ENCODE peak calls at places on chromosome 13, in six cellular contexts. One of them, this sample, is unnamed.

GRCh38 chr13:23956106-23956505 is 58.8 kb upstream of the C1QTNF9B start:
- DNase-seq in neuronal stem cell: no peak
- DNase-seq in H1: no peak
- DNase-seq in IMR-90: peak; percentile 55
- DNase-seq in mesendoderm: no peak
- DNase-seq in mesenchymal stem cell: no peak
- DNase-seq in this sample: no peak

GRCh38 chr13:104592127-104592526 is 1525.9 kb upstream of the SLC10A2 start:
- DNase-seq in neuronal stem cell: no peak
- DNase-seq in H1: no peak
- DNase-seq in IMR-90: peak; percentile 76
- DNase-seq in mesendoderm: no peak
- DNase-seq in mesenchymal stem cell: peak; percentile 67
- DNase-seq in this sample: no peak

GRCh38 chr13:43346427-43346826 is 323.0 kb downstream of the DNAJC15 start:
- DNase-seq in neuronal stem cell: no peak
- DNase-seq in H1: no peak
- DNase-seq in IMR-90: no peak
- DNase-seq in mesendoderm: peak; percentile 32
- DNase-seq in mesenchymal stem cell: peak; percentile 15
- DNase-seq in this sample: no peak

GRCh38 chr13:36344886-36345437 is 1.2 kb downstream of the SPART start:
- DNase-seq in neuronal stem cell: no peak
- DNase-seq in H1: no peak
- DNase-seq in IMR-90: no peak
- DNase-seq in mesendoderm: no peak
- DNase-seq in mesenchymal stem cell: no peak
- DNase-seq in this sample: no peak

GRCh38 chr13:99630269-99630898 is 129.1 kb downstream of the TM9SF2 start:
- DNase-seq in neuronal stem cell: no peak
- DNase-seq in H1: no peak
- DNase-seq in IMR-90: no peak
- DNase-seq in mesendoderm: no peak
- DNase-seq in mesenchymal stem cell: no peak
- DNase-seq in this sample: no peak

GRCh38 chr13:99307648-99308339 is 595 bp upstream of the GPR183 start:
- DNase-seq in neuronal stem cell: no peak
- DNase-seq in H1: no peak
- DNase-seq in IMR-90: peak; percentile 83
- DNase-seq in mesendoderm: peak; percentile 81
- DNase-seq in mesenchymal stem cell: peak; percentile 93
- DNase-seq in this sample: no peak

GRCh38 chr13:110540871-110541525 is 20.5 kb downstream of the RAB20 start:
- DNase-seq in neuronal stem cell: no peak
- DNase-seq in H1: no peak
- DNase-seq in IMR-90: no peak
- DNase-seq in mesendoderm: peak; percentile 92
- DNase-seq in mesenchymal stem cell: no peak
- DNase-seq in this sample: no peak

GRCh38 chr13:60990032-60990733 is 425.5 kb downstream of the PCDH20 start:
- DNase-seq in neuronal stem cell: no peak
- DNase-seq in H1: peak; percentile 23
- DNase-seq in IMR-90: no peak
- DNase-seq in mesendoderm: peak; percentile 52
- DNase-seq in mesenchymal stem cell: no peak
- DNase-seq in this sample: peak; percentile 35

GRCh38 chr13:75372517-75372916 is 109.5 kb downstream of the TBC1D4 start:
- DNase-seq in neuronal stem cell: peak; percentile 23
- DNase-seq in H1: no peak
- DNase-seq in IMR-90: peak; percentile 62
- DNase-seq in mesendoderm: peak; percentile 58
- DNase-seq in mesenchymal stem cell: peak; percentile 59
- DNase-seq in this sample: no peak

GRCh38 chr13:45527699-45528462 is 63.1 kb downstream of the COG3 start:
- DNase-seq in neuronal stem cell: no peak
- DNase-seq in H1: no peak
- DNase-seq in IMR-90: peak; percentile 74
- DNase-seq in mesendoderm: peak; percentile 92
- DNase-seq in mesenchymal stem cell: peak; percentile 64
- DNase-seq in this sample: no peak

GRCh38 chr13:108345016-108345415 is 75.5 kb downstream of the TNFSF13B start:
- DNase-seq in neuronal stem cell: no peak
- DNase-seq in H1: no peak
- DNase-seq in IMR-90: no peak
- DNase-seq in mesendoderm: peak; percentile 42
- DNase-seq in mesenchymal stem cell: no peak
- DNase-seq in this sample: peak; percentile 55

GRCh38 chr13:26280295-26280694 is 26.4 kb downstream of the CDK8 start:
- DNase-seq in neuronal stem cell: no peak
- DNase-seq in H1: no peak
- DNase-seq in IMR-90: peak; percentile 70
- DNase-seq in mesendoderm: no peak
- DNase-seq in mesenchymal stem cell: peak; percentile 12
- DNase-seq in this sample: no peak

GRCh38 chr13:72970956-72971355 is 87.8 kb upstream of the KLF5 start:
- DNase-seq in neuronal stem cell: no peak
- DNase-seq in H1: no peak
- DNase-seq in IMR-90: peak; percentile 57
- DNase-seq in mesendoderm: peak; percentile 14
- DNase-seq in mesenchymal stem cell: no peak
- DNase-seq in this sample: no peak

GRCh38 chr13:51608857-51609406 is 24.7 kb downstream of the WDFY2 start:
- DNase-seq in neuronal stem cell: no peak
- DNase-seq in H1: no peak
- DNase-seq in IMR-90: no peak
- DNase-seq in mesendoderm: no peak
- DNase-seq in mesenchymal stem cell: no peak
- DNase-seq in this sample: no peak

GRCh38 chr13:49400755-49401659 is 42.9 kb downstream of the CAB39L start:
- DNase-seq in neuronal stem cell: peak; percentile 14
- DNase-seq in H1: no peak
- DNase-seq in IMR-90: peak; percentile 87
- DNase-seq in mesendoderm: peak; percentile 59
- DNase-seq in mesenchymal stem cell: peak; percentile 93
- DNase-seq in this sample: no peak

GRCh38 chr13:39450176-39450575 is 152.8 kb downstream of the LHFPL6 start:
- DNase-seq in neuronal stem cell: no peak
- DNase-seq in H1: no peak
- DNase-seq in IMR-90: no peak
- DNase-seq in mesendoderm: no peak
- DNase-seq in mesenchymal stem cell: no peak
- DNase-seq in this sample: no peak

GRCh38 chr13:84497613-84498012 is 615.3 kb upstream of the SLITRK1 start:
- DNase-seq in neuronal stem cell: no peak
- DNase-seq in H1: no peak
- DNase-seq in IMR-90: no peak
- DNase-seq in mesendoderm: no peak
- DNase-seq in mesenchymal stem cell: no peak
- DNase-seq in this sample: no peak

GRCh38 chr13:27375686-27376326 is 48.6 kb upstream of the GTF3A start:
- DNase-seq in neuronal stem cell: peak; percentile 65
- DNase-seq in H1: no peak
- DNase-seq in IMR-90: peak; percentile 70
- DNase-seq in mesendoderm: peak; percentile 73
- DNase-seq in mesenchymal stem cell: peak; percentile 73
- DNase-seq in this sample: peak; percentile 80
- H2BK15ac ChIP-seq in neuronal stem cell: no peak overlapping the region
- H2BK15ac ChIP-seq in H1: no peak overlapping the region
- H2BK15ac ChIP-seq in IMR-90: no peak overlapping the region
- H2BK15ac ChIP-seq in mesendoderm: no peak overlapping the region
- H2BK15ac ChIP-seq in mesenchymal stem cell: no peak overlapping the region
- H2BK15ac ChIP-seq in this sample: no peak overlapping the region

DNA sequence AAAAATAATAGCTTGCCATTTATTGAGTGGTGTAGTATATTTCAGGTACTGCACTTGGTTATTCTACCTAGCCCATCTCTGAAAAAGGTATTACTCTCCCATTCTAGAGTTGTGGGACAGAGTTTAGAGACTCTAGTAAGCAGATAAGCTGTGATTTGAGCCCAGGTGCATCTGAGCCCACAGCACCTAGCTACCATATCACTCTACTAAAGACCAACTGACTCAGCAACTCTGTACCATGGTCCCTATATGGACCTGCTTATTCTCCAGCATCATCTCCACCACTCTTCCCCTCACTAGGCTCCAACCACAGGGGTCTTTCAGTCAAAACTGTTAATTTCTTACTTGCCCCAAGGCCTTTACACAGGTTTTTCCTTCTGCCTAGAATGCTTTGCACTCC is 64.4 kb downstream of the UBL3 start:
- DNase-seq in neuronal stem cell: no peak
- DNase-seq in H1: no peak
- DNase-seq in IMR-90: no peak
- DNase-seq in mesendoderm: no peak
- DNase-seq in mesenchymal stem cell: no peak
- DNase-seq in this sample: no peak
- H2BK15ac ChIP-seq in neuronal stem cell: no peak overlapping the region
- H2BK15ac ChIP-seq in H1: no peak overlapping the region
- H2BK15ac ChIP-seq in IMR-90: no peak overlapping the region
- H2BK15ac ChIP-seq in mesendoderm: no peak overlapping the region
- H2BK15ac ChIP-seq in mesenchymal stem cell: no peak overlapping the region
- H2BK15ac ChIP-seq in this sample: no peak overlapping the region

GRCh38 chr13:85626603-85627002 is 172.6 kb downstream of the SLITRK6 start:
- DNase-seq in neuronal stem cell: no peak
- DNase-seq in H1: no peak
- DNase-seq in IMR-90: no peak
- DNase-seq in mesendoderm: no peak
- DNase-seq in mesenchymal stem cell: no peak
- DNase-seq in this sample: no peak
- H2BK15ac ChIP-seq in neuronal stem cell: no peak overlapping the region
- H2BK15ac ChIP-seq in H1: no peak overlapping the region
- H2BK15ac ChIP-seq in IMR-90: no peak overlapping the region
- H2BK15ac ChIP-seq in mesendoderm: no peak overlapping the region
- H2BK15ac ChIP-seq in mesenchymal stem cell: no peak overlapping the region
- H2BK15ac ChIP-seq in this sample: no peak overlapping the region

GRCh38 chr13:114013336-114013735 is 39.5 kb upstream of the C13orf46 start:
- DNase-seq in neuronal stem cell: no peak
- DNase-seq in H1: no peak
- DNase-seq in IMR-90: no peak
- DNase-seq in mesendoderm: no peak
- DNase-seq in mesenchymal stem cell: no peak
- DNase-seq in this sample: no peak
- H2BK15ac ChIP-seq in neuronal stem cell: no peak overlapping the region
- H2BK15ac ChIP-seq in H1: no peak overlapping the region
- H2BK15ac ChIP-seq in IMR-90: no peak overlapping the region
- H2BK15ac ChIP-seq in mesendoderm: no peak overlapping the region
- H2BK15ac ChIP-seq in mesenchymal stem cell: no peak overlapping the region
- H2BK15ac ChIP-seq in this sample: no peak overlapping the region

GRCh38 chr13:31043891-31044657 is 111.6 kb downstream of the TEX26 start:
- DNase-seq in neuronal stem cell: peak; percentile 69
- DNase-seq in H1: peak; percentile 72
- DNase-seq in IMR-90: peak; percentile 81
- DNase-seq in mesendoderm: peak; percentile 89
- DNase-seq in mesenchymal stem cell: peak; percentile 83
- DNase-seq in this sample: peak; percentile 87
- H2BK15ac ChIP-seq in neuronal stem cell: no peak overlapping the region
- H2BK15ac ChIP-seq in H1: no peak overlapping the region
- H2BK15ac ChIP-seq in IMR-90: peak overlapping the region; percentile 81
- H2BK15ac ChIP-seq in mesendoderm: no peak overlapping the region
- H2BK15ac ChIP-seq in mesenchymal stem cell: peak overlapping the region; percentile 17
- H2BK15ac ChIP-seq in this sample: no peak overlapping the region